ENCODE peak calls at places on chromosomes 11 and 22, in seven cellular contexts. Q is hepatocyte, A is heart right ventricle, G is adrenal gland, B is transverse colon, V is thoracic aorta, Y is IMR-90. I is an unnamed sample. For H3K4me1, the result is how much of the 10 kb centered on the place peaks cover.

GRCh38 chr22:28116261-28116673 is 197.2 kb upstream of the PITPNB start:
- DNase-seq in Q (peak), A (peak), G (peak), B (peak), V (peak), Y (peak), I (peak)

GRCh38 chr11:6319001-6319878 is 1.1 kb downstream of the CAVIN3 start:
- DNase-seq in Q (peak), A (peak), G (peak), B (peak), V (peak), Y (peak), I (peak)

GRCh38 chr11:17381156-17381555 is 7.3 kb downstream of the KCNJ11 start:
- DNase-seq in Q (no peak), A (no peak), G (no peak), B (no peak), V (no peak), Y (peak), I (no peak)

GRCh38 chr22:44446483-44446882 is 51.5 kb downstream of the RTL6 start:
- DNase-seq in Q (no peak), A (no peak), G (no peak), B (no peak), V (no peak), Y (no peak), I (no peak)

GRCh38 chr11:65056999-65057398 is 1.4 kb downstream of the NAALADL1 start:
- DNase-seq in Q (no peak), A (no peak), G (no peak), B (no peak), V (no peak), Y (no peak), I (no peak)

GRCh38 chr22:23688571-23688970 is 2.2 kb upstream of the RGL4 start:
- DNase-seq in Q (no peak), A (no peak), G (no peak), B (no peak), V (no peak), Y (no peak), I (no peak)

GRCh38 chr11:69443968-69444364 is 37.5 kb upstream of the LINC01488 start:
- DNase-seq in Q (no peak), A (no peak), G (no peak), B (no peak), V (no peak), Y (peak), I (no peak)

GRCh38 chr11:27611946-27612455 is 88.3 kb downstream of the BDNF start:
- DNase-seq in Q (no peak), A (no peak), G (no peak), B (no peak), V (no peak), Y (peak), I (no peak)

GRCh38 chr11:13289081-13289480 is 11.5 kb downstream of the BMAL1 start:
- DNase-seq in Q (no peak), A (no peak), G (peak), B (no peak), V (no peak), Y (peak), I (no peak)

GRCh38 chr11:102453286-102453797 is 777 bp upstream of the TMEM123 start:
- DNase-seq in Q (peak), A (no peak), G (no peak), B (no peak), V (no peak), Y (no peak), I (no peak)

GRCh38 chr11:117239295-117239694 is 6.8 kb downstream of the RNF214 start:
- DNase-seq in Q (peak), A (no peak), G (peak), B (no peak), V (no peak), Y (peak), I (no peak)

GRCh38 chr11:87324817-87325489 is 287.2 kb downstream of the TMEM135 start:
- DNase-seq in Q (no peak), A (no peak), G (no peak), B (no peak), V (no peak), Y (peak), I (no peak)

GRCh38 chr11:16632295-16633200 is 105.9 kb upstream of the C11orf58 start:
- DNase-seq in Q (peak), A (no peak), G (no peak), B (no peak), V (no peak), Y (peak), I (no peak)

GRCh38 chr11:111634981-111635705 is 32.9 kb downstream of the SIK2 start:
- DNase-seq in Q (no peak), A (no peak), G (no peak), B (no peak), V (no peak), Y (peak), I (no peak)

GRCh38 chr11:36151933-36152580 is 137.2 kb downstream of the COMMD9 start:
- DNase-seq in Q (no peak), A (no peak), G (no peak), B (no peak), V (no peak), Y (no peak), I (no peak)

GRCh38 chr11:129950319-129951034 is 52.2 kb downstream of the PRDM10 start:
- DNase-seq in Q (peak), A (no peak), G (peak), B (peak), V (no peak), Y (peak), I (no peak)

GRCh38 chr11:86182976-86183584 is 61.5 kb upstream of the EED start:
- DNase-seq in Q (peak), A (no peak), G (no peak), B (peak), V (no peak), Y (peak), I (no peak)

GRCh38 chr11:95972055-95972454 is 48.1 kb upstream of the MTMR2 start:
- DNase-seq in Q (no peak), A (no peak), G (no peak), B (no peak), V (no peak), Y (peak), I (no peak)

GRCh38 chr11:64204080-64204440 is 2.5 kb upstream of the FERMT3 start:
- DNase-seq in Q (no peak), A (no peak), G (no peak), B (no peak), V (no peak), Y (no peak), I (no peak)

GRCh38 chr22:30290679-30291333 is 1.5 kb upstream of the CASTOR1 start:
- DNase-seq in Q (peak), A (peak), G (peak), B (peak), V (peak), Y (peak), I (peak)

GRCh38 chr11:111946499-111946898 is 9.4 kb downstream of the DIXDC1 start:
- DNase-seq in Q (no peak), A (no peak), G (no peak), B (no peak), V (no peak), Y (no peak), I (no peak)

GRCh38 chr22:31344369-31345330 is 1.5 kb downstream of the PATZ1 start:
- DNase-seq in Q (peak), A (peak), G (peak), B (peak), V (no peak), Y (peak), I (peak)

GRCh38 chr11:103586756-103587155 is 449.7 kb upstream of the DDI1 start:
- DNase-seq in Q (no peak), A (no peak), G (no peak), B (no peak), V (no peak), Y (peak), I (no peak)

GRCh38 chr22:32676196-32676595 is 125.3 kb upstream of the TIMP3 start:
- DNase-seq in Q (no peak), A (no peak), G (no peak), B (no peak), V (no peak), Y (no peak), I (peak)

GRCh38 chr11:75288846-75289760 is 48.5 kb downstream of the TPBGL start:
- DNase-seq in Q (no peak), A (no peak), G (no peak), B (no peak), V (no peak), Y (no peak), I (no peak)

GRCh38 chr22:24521791-24522245 is 26.7 kb downstream of the UPB1 start:
- DNase-seq in Q (peak), A (no peak), G (peak), B (peak), V (no peak), Y (peak), I (peak)

GRCh38 chr11:119473901-119474681 is 51.1 kb upstream of the THY1 start:
- DNase-seq in Q (no peak), A (no peak), G (no peak), B (no peak), V (no peak), Y (no peak), I (no peak)

GRCh38 chr11:86869966-86870570 is 69.7 kb downstream of the PRSS23 start:
- DNase-seq in Q (peak), A (peak), G (peak), B (peak), V (peak), Y (peak), I (peak)

GRCh38 chr11:37712246-37712645 is 1114.2 kb upstream of the RAG2 start:
- DNase-seq in Q (peak), A (no peak), G (no peak), B (no peak), V (no peak), Y (peak), I (no peak)

GRCh38 chr11:46529086-46529905 is 64.5 kb downstream of the AMBRA1 start:
- DNase-seq in Q (peak), A (peak), G (peak), B (peak), V (peak), Y (peak), I (peak)

GRCh38 chr11:46336781-46337180 is 10.5 kb upstream of the DGKZ start:
- DNase-seq in Q (no peak), A (no peak), G (no peak), B (no peak), V (no peak), Y (no peak), I (no peak)

GRCh38 chr11:46389450-46390330 is 1.9 kb downstream of the CHRM4 start:
- DNase-seq in Q (peak), A (peak), G (peak), B (peak), V (no peak), Y (peak), I (peak)

GRCh38 chr11:18384157-18384641 is 10.2 kb upstream of the LDHA start:
- DNase-seq in Q (peak), A (peak), G (peak), B (peak), V (peak), Y (peak), I (no peak)

GRCh38 chr11:66322732-66323427 is 6.0 kb upstream of the CD248 start:
- DNase-seq in Q (no peak), A (peak), G (no peak), B (no peak), V (no peak), Y (no peak), I (no peak)
- H3K4me1 ChIP-seq in Q (half or more), A (under half), G (under half), B (under half), V (under half), Y (under half), I (under half)

DNA sequence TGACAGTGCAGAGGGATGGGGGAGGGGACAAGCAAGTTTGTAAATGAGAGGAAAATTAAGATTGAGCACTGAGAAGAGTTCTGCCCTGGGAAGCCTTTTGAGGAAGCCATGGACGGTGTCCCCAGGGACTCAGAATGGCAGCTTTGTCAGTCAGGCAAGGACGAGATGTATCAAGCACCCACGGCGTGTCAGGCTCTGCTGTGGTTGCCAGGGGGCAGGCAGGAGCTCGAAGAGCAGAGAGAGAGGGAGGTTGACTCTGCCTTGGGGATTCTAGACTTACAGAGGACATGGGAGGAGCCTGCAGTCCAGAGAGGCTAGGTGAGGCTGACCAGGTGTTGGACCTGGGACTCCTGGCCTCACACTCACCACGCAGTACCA is 29.1 kb upstream of the SYT7 start:
- DNase-seq in Q (peak), A (no peak), G (no peak), B (no peak), V (no peak), Y (no peak), I (peak)
- TF ChIP-seq CTCF in Q (peak), A (peak), G (no peak), B (no peak), V (no peak), Y (peak), I (no peak)

DNA sequence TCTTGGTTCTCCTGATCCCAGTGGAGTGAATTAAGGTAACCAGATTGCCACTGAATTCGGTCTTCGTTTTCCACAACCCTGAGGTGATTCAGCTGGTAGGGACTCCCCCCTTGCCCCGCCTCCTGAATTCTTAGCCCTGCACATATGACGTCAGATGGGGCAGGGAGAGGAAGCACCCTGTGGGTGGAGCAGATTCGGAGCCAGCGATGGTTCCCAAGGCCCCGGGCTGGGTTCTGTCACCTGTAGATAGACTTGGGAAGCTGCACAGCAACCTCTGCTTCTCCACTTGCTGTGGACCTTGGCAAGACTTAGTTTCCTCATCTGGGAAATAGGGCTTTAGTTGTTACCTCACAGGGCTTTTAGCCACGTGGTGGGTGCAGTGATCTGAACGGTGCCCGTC is 67.8 kb downstream of the CTTN start:
- DNase-seq in Q (no peak), A (no peak), G (no peak), B (no peak), V (no peak), Y (peak), I (no peak)
- H3K4me3 ChIP-seq in Q (no peak), A (no peak), G (no peak), B (no peak), V (no peak), Y (no peak), I (no peak)

GRCh38 chr22:21684492-21685163 is 18.8 kb downstream of the PPIL2 start:
- DNase-seq in Q (no peak), A (no peak), G (no peak), B (no peak), V (no peak), Y (no peak), I (no peak)
- H3K4me1 ChIP-seq in Q (under half), A (under half), G (under half), B (under half), V (under half), Y (under half), I (under half)

DNA sequence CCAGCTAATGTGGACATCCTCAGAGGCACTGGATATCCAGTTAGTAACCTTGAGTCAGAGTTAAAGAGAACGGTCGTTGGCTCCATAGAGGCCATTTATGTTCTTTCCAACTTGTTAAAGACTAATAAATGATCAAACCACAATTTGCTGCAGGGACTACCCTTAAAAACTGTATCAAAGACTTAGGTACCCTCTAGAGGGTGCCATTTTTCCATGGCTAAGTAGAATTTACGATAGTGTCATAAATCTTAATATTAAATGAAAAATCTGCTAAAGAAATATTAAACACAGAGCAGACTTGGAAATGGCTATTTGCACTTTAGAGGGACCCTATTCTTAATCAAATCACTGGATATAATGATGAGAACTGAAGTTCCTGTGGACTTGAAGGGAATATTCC is 685.2 kb upstream of the CHORDC1 start:
- DNase-seq in Q (no peak), A (no peak), G (no peak), B (no peak), V (no peak), Y (no peak), I (no peak)
- TF ChIP-seq CTCF in Q (no peak), A (peak), G (no peak), B (no peak), V (no peak), Y (no peak), I (no peak)

DNA sequence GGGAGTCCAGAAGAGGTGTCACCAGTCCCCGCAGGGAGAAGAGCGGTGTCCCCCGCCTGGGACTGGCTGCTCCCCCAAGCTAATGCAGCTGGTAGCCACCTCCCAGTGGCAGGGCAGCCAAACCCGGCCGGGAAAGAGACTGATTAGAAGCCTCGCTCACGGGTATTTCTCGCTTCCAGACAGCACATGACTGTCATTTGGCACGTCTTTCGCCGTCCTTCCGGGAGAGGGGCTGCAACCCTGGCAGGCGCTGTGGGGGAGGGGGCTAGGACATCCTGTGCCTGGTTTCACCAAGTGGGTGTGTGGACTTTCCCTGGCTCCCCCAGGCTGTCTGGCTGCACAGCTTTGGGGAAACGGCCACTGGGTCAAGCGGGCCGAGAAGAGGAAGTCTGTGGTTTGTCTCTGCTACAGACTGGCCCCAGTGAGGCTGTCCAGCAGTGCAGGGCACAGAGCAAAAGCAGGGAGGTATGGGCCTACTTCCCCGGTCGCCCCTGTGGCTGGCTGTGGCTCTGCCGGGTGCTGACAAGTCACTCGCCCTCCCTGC is 3.8 kb downstream of the CD81 start:
- DNase-seq in Q (no peak), A (peak), G (peak), B (peak), V (no peak), Y (no peak), I (no peak)
- H3K4me3 ChIP-seq in Q (no peak), A (peak), G (no peak), B (peak), V (peak), Y (no peak), I (no peak)

DNA sequence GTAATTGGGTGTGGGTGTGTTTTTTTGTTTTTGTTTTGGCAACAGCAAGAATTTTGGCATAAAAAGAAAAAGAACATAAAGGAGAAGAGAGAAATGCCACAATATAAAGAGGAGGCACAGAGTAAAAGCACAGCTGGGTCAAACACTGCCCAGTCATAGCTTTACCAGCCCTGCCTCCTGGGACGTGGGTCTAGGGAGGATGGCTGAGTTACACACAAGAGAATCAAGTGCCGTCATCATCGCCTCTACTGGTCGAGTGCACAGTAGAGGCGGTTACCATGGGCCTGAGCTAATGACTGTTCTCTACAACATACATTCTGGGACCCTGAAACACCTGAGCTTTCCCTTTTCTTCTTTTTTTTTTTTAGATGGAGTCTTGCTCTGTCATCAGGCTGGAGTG is 87.6 kb upstream of the BID start:
- DNase-seq in Q (no peak), A (no peak), G (no peak), B (no peak), V (no peak), Y (no peak), I (peak)
- H3K4me1 ChIP-seq in Q (under half), A (under half), G (under half), B (under half), V (under half), Y (under half), I (under half)

GRCh38 chr11:11672101-11672500 is 50.3 kb upstream of the GALNT18 start:
- DNase-seq in Q (no peak), A (no peak), G (no peak), B (no peak), V (no peak), Y (no peak), I (no peak)
- TF ChIP-seq CTCF in Q (no peak), A (no peak), G (no peak), B (no peak), V (no peak), Y (no peak), I (no peak)

I was measured in pancreas.